ENCODE peak calls at places on chromosomes 7 and 10, in seven cellular contexts. P, H, E, C, X, U and N are unnamed samples.

GRCh38 chr7:47285860-47286491 is 295.9 kb downstream of the TNS3 start:
- DNase-seq in X (no peak), U (no peak), C (no peak), E (no peak), P (no peak), H (no peak), N (peak)

GRCh38 chr7:2444476-2444875 is 31.7 kb downstream of the GRIFIN start:
- DNase-seq in C (no peak), H (peak), E (peak), U (no peak), P (no peak), X (no peak), N (peak)

GRCh38 chr10:17671307-17671706 is 27.4 kb downstream of the STAM start:
- DNase-seq in E (no peak), C (no peak), U (no peak), X (no peak), P (no peak), H (no peak), N (peak)

GRCh38 chr7:140230862-140231778 is 54.3 kb upstream of the KDM7A start:
- DNase-seq in E (no peak), X (peak), C (peak), P (peak), U (peak), H (peak), N (no peak)

GRCh38 chr10:100996678-100997363 is 2.8 kb upstream of the LZTS2 start:
- DNase-seq in H (no peak), C (no peak), P (peak), E (no peak), U (peak), X (peak), N (no peak)

GRCh38 chr10:102646610-102647432 is 2.5 kb downstream of the TRIM8 start:
- DNase-seq in C (peak), P (peak), E (peak), H (peak), U (no peak), X (peak), N (no peak)

GRCh38 chr7:2045559-2046405 is 187.0 kb downstream of the MAD1L1 start:
- DNase-seq in U (no peak), P (peak), H (no peak), X (no peak), E (peak), C (peak), N (no peak)

GRCh38 chr10:94308866-94309265 is 53.9 kb downstream of the NOC3L start:
- DNase-seq in E (no peak), C (no peak), X (no peak), P (no peak), U (no peak), H (peak), N (peak)

GRCh38 chr7:84981038-84981601 is 205.7 kb downstream of the SEMA3D start:
- DNase-seq in C (no peak), X (no peak), P (no peak), H (no peak), E (no peak), U (no peak), N (no peak)

GRCh38 chr7:92641921-92642511 is 51.8 kb upstream of the FAM133B start:
- DNase-seq in U (no peak), E (no peak), P (no peak), H (peak), X (no peak), C (no peak), N (peak)

GRCh38 chr10:116247701-116248100 is 25.3 kb downstream of the GFRA1 start:
- DNase-seq in E (no peak), X (no peak), P (no peak), H (no peak), U (no peak), C (no peak), N (peak)

GRCh38 chr10:79047875-79048638 is 20.7 kb upstream of the ZMIZ1 start:
- DNase-seq in P (peak), E (peak), U (no peak), X (no peak), H (no peak), C (peak), N (no peak)

GRCh38 chr7:99987846-99988245 is 12.0 kb upstream of the AZGP1 start:
- DNase-seq in H (no peak), C (no peak), X (no peak), U (no peak), P (peak), E (no peak), N (no peak)

GRCh38 chr7:99990417-99990816 is 14.6 kb upstream of the AZGP1 start:
- DNase-seq in E (no peak), C (no peak), X (no peak), H (no peak), U (no peak), P (peak), N (no peak)

GRCh38 chr7:99984593-99984992 is 8.8 kb upstream of the AZGP1 start:
- DNase-seq in C (no peak), X (no peak), P (peak), H (no peak), E (no peak), U (no peak), N (no peak)
- H3K4me3 ChIP-seq in C (no peak), X (no peak), P (no peak), H (no peak), E (no peak), U (no peak), N (no peak)

DNA sequence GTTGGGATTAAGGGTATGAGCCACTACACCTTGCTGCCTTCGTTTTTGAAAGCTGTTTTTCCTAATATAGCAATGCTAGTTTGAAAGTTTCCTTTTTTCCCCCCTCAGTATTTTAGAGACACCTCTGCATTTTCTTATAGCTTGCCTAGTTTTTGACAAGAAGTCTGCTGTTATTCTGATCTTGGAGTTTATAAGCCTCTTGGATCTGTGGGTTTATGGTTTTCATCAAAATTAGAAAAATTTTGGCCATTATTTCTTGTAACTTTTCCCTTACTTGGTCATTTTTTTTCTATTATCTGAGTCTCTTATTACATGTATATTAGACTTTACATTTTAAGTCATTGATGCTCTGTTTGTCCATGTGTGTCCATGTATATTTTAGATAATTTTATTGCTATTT is 57.2 kb downstream of the SHOC2 start:
- DNase-seq in E (no peak), U (no peak), H (no peak), C (no peak), X (no peak), P (no peak), N (no peak)
- H3K4me3 ChIP-seq in E (no peak), U (no peak), H (no peak), C (no peak), X (no peak), P (no peak), N (no peak)

DNA sequence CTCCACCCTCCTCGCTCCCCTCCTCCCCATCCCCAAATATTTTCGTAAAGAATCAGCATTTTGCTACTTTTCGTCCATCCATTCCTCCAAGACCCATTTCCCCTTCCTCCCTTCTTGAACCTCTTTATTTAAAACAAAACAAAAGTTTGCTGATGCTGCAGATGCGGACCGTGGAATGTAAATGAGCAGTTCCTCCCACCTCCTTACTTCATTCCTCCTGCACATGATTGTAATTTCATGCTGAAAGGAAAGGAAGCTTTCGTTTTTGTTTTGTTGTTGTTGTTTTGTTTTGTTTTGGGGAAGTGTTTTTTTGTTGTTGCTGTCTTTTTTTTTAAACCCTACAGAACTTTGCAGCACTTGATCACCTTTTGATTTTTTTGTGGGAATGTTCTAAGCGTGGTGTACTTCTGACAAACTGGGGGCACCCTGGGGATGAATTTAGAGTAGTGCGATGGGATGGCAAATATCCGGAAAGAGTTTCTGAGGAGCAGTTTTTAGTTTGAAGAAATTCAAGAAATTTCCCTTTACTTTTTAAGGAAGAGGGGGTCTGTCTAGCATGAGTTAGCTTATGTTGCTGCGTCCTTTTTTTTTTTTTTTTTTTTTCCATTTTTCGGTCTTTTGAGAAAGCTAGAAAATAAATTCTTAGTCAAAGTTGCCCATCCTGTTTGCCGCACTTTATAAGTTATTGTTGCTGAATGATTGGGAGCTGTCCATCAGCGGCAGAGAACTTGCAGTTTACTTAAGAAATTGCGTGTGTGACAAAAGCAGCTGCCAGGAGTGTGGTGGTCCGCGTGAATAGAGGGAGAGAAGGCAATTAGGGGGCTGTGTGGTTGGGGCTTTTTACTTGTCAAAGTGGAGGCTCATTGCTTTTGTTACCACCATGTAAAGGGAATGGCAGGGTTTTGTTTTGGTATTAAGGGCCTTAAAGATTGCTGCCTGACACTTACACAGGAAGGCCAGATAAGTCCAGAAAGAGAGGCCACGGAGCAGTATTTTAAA is 177.5 kb downstream of the TCF7L2 start:
- DNase-seq in H (no peak), U (no peak), X (no peak), E (no peak), P (no peak), C (no peak), N (no peak)
- H3K4me3 ChIP-seq in H (peak), U (peak), X (peak), E (peak), P (peak), C (peak), N (peak)

GRCh38 chr7:44127161-44127560 is 3.8 kb upstream of the POLD2 start:
- DNase-seq in U (no peak), C (no peak), P (no peak), X (no peak), E (no peak), H (no peak), N (no peak)
- H3K4me3 ChIP-seq in U (no peak), C (no peak), P (no peak), X (no peak), E (no peak), H (no peak), N (no peak)

GRCh38 chr7:108001759-108002725 is 919 bp downstream of the LAMB1 start:
- DNase-seq in X (no peak), U (no peak), H (peak), C (peak), E (no peak), P (no peak), N (no peak)

GRCh38 chr7:107999814-108000560 is 3.0 kb downstream of the LAMB1 start:
- DNase-seq in U (no peak), X (no peak), P (no peak), H (peak), C (no peak), E (no peak), N (peak)

GRCh38 chr7:108002726-108003590 is at the start of gene LAMB1:
- DNase-seq in U (peak), P (peak), X (peak), H (peak), E (peak), C (peak), N (peak)

GRCh38 chr7:107998660-107999480 is 4.1 kb downstream of the LAMB1 start:
- DNase-seq in X (no peak), C (no peak), P (no peak), E (no peak), U (no peak), H (no peak), N (no peak)

DNA sequence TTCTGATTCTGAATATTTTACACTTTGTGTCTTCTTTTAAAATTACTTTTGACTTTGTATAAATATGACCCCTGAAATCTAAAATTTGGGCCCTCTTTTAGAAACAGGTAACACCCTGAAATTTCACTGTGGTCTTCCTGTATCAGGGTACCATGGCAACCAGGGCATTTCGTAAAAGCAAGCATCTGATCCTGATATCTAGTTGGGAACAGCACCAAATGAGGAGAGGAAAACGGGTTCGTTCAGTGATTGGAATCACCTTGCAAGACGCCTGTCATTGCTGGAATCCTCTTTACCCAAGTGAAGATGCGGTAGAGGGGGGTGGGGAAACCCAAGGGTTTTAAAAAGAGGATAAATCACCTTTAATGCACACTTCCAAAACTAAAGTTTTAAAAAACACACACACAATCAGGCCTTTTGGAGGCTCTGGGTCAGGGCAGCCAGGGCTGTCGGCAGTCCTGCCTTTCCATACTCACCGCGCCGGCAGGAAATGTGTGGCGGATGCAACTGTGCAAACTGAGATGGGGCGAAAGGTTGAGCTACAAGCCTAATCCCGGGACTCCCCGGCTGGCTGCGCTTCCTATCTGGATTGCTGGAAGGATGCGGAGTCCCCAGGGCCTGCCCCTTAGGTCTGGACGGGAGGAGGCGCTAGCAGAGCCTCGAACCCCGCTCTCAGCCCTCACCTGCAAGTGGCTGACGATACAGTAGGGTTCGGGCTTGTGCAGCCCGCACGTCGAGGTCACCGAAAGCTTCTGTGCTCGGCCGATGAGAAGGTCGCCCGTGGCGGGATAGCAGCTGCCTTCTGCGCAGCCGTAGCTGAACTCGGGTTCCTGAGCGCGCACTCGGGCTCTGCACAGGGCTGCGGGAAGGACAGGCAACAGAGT is 1.8 kb downstream of the LAMB1 start:
- DNase-seq in U (peak), H (peak), C (peak), X (peak), E (no peak), P (no peak), N (no peak)
- H3K4me3 ChIP-seq in U (peak), H (peak), C (peak), X (peak), E (peak), P (peak), N (peak)

GRCh38 chr7:5283421-5284303 is 919 bp downstream of the SLC29A4 start:
- DNase-seq in P (no peak), C (no peak), E (no peak), U (no peak), X (peak), H (no peak), N (no peak)
- H3K4me3 ChIP-seq in P (peak), C (peak), E (peak), U (peak), X (peak), H (peak), N (no peak)